ENCODE peak calls at places on chromosomes 12 and 14, in nine cellular contexts. T is CD8-positive, alpha-beta memory T cell; V is NCI-H1417 treated with DMSO at 0.1 percent for 48 hours; F is HT1080; K is hippocampal formation; S is NCI-H187 treated with DMSO at 0.1 percent for 48 hours; D is esophagus squamous epithelium; I is testis; Z is hepatic stellate cell. W is an unnamed sample.

GRCh38 chr12:109877504-109878246 is 2.7 kb downstream of the GLTP start:
- DNase-seq in I (no peak), K (peak; percentile 58), V (no peak), S (no peak), Z (no peak), T (no peak), D (no peak), F (no peak), W (no peak)

GRCh38 chr12:109345428-109345827 is 2.3 kb upstream of the MYO1H start:
- DNase-seq in D (no peak), F (no peak), S (no peak), V (no peak), I (no peak), T (no peak), K (no peak), Z (no peak), W (no peak)

GRCh38 chr12:64691793-64692583 is 67.2 kb downstream of the GNS start:
- DNase-seq in K (no peak), T (no peak), F (no peak), V (no peak), Z (no peak), S (peak; percentile 79), I (no peak), D (no peak), W (no peak)

GRCh38 chr14:105059035-105059916 is 6.0 kb downstream of the GPR132 start:
- DNase-seq in F (no peak), Z (no peak), I (no peak), S (no peak), V (no peak), D (no peak), K (no peak), T (peak; percentile 76), W (no peak)

GRCh38 chr12:109154485-109155438 is 38.4 kb downstream of the ACACB start:
- DNase-seq in D (peak; percentile 13), T (peak; percentile 85), I (peak; percentile 85), Z (peak; percentile 85), V (no peak), S (peak; percentile 31), F (peak; percentile 70), K (peak; percentile 70), W (peak; percentile 40)

GRCh38 chr12:120290541-120291312 is 976 bp downstream of the RNU4-2 start:
- DNase-seq in F (no peak), D (no peak), T (no peak), K (no peak), I (peak; percentile 50), S (no peak), Z (no peak), V (no peak), W (no peak)

GRCh38 chr12:3726455-3726854 is 26.5 kb downstream of the CRACR2A start:
- DNase-seq in Z (no peak), I (no peak), S (no peak), V (no peak), K (no peak), T (no peak), D (no peak), F (no peak), W (no peak)

GRCh38 chr14:103121846-103122577 is 1.2 kb upstream of the TNFAIP2 start:
- DNase-seq in S (peak; percentile 56), Z (peak; percentile 71), D (no peak), K (no peak), V (peak; percentile 94), T (no peak), F (peak; percentile 81), I (peak; percentile 72), W (no peak)

GRCh38 chr14:76773188-76773885 is 12.1 kb downstream of the VASH1 start:
- DNase-seq in F (peak; percentile 76), I (peak; percentile 69), D (no peak), T (no peak), V (no peak), S (no peak), K (no peak), Z (peak; percentile 92), W (no peak)

GRCh38 chr14:73489481-73490175 is 1.1 kb upstream of the RIOX1 start:
- DNase-seq in T (no peak), Z (no peak), D (no peak), I (no peak), V (no peak), F (no peak), S (no peak), K (no peak), W (no peak)

GRCh38 chr12:48815281-48816110 is 2.8 kb upstream of the CACNB3 start:
- DNase-seq in T (no peak), I (peak; percentile 86), S (peak; percentile 85), V (peak; percentile 44), F (peak; percentile 82), K (peak; percentile 50), Z (peak; percentile 87), D (no peak), W (peak; percentile 55)

GRCh38 chr12:107310621-107311020 is 217.3 kb upstream of the CRY1 start:
- DNase-seq in I (no peak), F (no peak), V (no peak), K (no peak), D (no peak), T (no peak), Z (no peak), S (peak; percentile 86), W (no peak)

GRCh38 chr12:88371416-88372183 is 208.7 kb downstream of the KITLG start:
- DNase-seq in F (peak; percentile 57), D (no peak), K (no peak), I (peak; percentile 34), S (no peak), Z (no peak), V (no peak), T (no peak), W (no peak)

GRCh38 chr12:54000105-54000773 is at the start of gene HOXC9:
- DNase-seq in I (no peak), V (no peak), T (no peak), S (no peak), F (no peak), Z (no peak), K (no peak), D (no peak), W (no peak)

GRCh38 chr12:121423253-121423652 is 23.3 kb downstream of the RNF34 start:
- DNase-seq in F (no peak), S (no peak), I (no peak), K (no peak), V (no peak), T (no peak), Z (no peak), D (no peak), W (no peak)

GRCh38 chr14:93785423-93785822 is 2.9 kb downstream of the PRIMA1 start:
- DNase-seq in D (no peak), Z (no peak), I (no peak), V (no peak), F (no peak), S (no peak), T (no peak), K (no peak), W (no peak)

GRCh38 chr14:55449116-55449515 is 8.7 kb upstream of the TBPL2 start:
- DNase-seq in F (no peak), T (no peak), K (no peak), S (no peak), V (no peak), I (no peak), Z (no peak), D (no peak), W (no peak)

GRCh38 chr14:20440882-20441281 is 4.9 kb upstream of the KLHL33 start:
- DNase-seq in D (no peak), Z (no peak), F (no peak), K (no peak), I (no peak), S (no peak), T (no peak), V (no peak), W (no peak)

GRCh38 chr14:41810362-41810761 is 203.7 kb downstream of the LRFN5 start:
- DNase-seq in Z (no peak), T (no peak), D (no peak), S (no peak), V (no peak), K (no peak), I (no peak), F (no peak), W (no peak)

GRCh38 chr14:33070474-33070873 is 131.8 kb downstream of the NPAS3 start:
- DNase-seq in F (no peak), T (no peak), V (no peak), I (no peak), K (no peak), Z (no peak), S (no peak), D (no peak), W (no peak)

GRCh38 chr12:120470150-120470817 is 736 bp upstream of the SRSF9 start:
- DNase-seq in D (no peak), F (no peak), Z (no peak), S (no peak), T (no peak), I (peak; percentile 36), K (no peak), V (no peak), W (no peak)

GRCh38 chr14:31161274-31161673 is 46.3 kb downstream of the HECTD1 start:
- DNase-seq in K (no peak), F (no peak), I (no peak), V (no peak), Z (no peak), D (no peak), T (no peak), S (no peak), W (no peak)

GRCh38 chr14:50051706-50052105 is 64.7 kb downstream of the VCPKMT start:
- DNase-seq in T (no peak), Z (no peak), D (no peak), V (no peak), S (no peak), I (no peak), K (no peak), F (no peak), W (no peak)

GRCh38 chr14:76268013-76268376 is 107.9 kb upstream of the ESRRB start:
- DNase-seq in D (no peak), K (no peak), S (no peak), Z (no peak), T (no peak), F (no peak), V (no peak), I (no peak), W (no peak)

W was measured in cerebellar nuclear complex.